ENCODE peak calls at places on chromosomes 12 and 14, in ten cellular contexts. X is H9, A is psoas muscle, Z is PC-9, Q is foreskin keratinocyte, M is adrenal gland, T is HCT116, L is heart left ventricle, B is sigmoid colon, H is HepG2. F is an unnamed sample.

GRCh38 chr12:50057896-50058670 is 687 bp downstream of the ASIC1 start:
- DNase-seq in T (no peak), Q (no peak), H (no peak), Z (no peak), B (no peak), L (no peak), A (no peak), M (no peak), X (peak), F (no peak)

GRCh38 chr12:67220065-67220464 is 49.1 kb upstream of the CAND1 start:
- DNase-seq in H (peak), M (peak), T (peak), B (no peak), L (no peak), A (no peak), Z (no peak), Q (no peak), X (peak), F (peak)

GRCh38 chr12:119393685-119394084 is 59.2 kb downstream of the CCDC60 start:
- DNase-seq in T (no peak), B (no peak), X (no peak), M (no peak), L (no peak), H (no peak), Q (no peak), A (no peak), Z (no peak), F (no peak)

GRCh38 chr12:116879509-116880212 is 1.6 kb downstream of the HRK start:
- DNase-seq in M (no peak), T (no peak), L (no peak), Q (no peak), A (no peak), X (peak), H (no peak), Z (peak), B (no peak), F (no peak)

GRCh38 chr14:53979747-53980642 is 23.4 kb upstream of the BMP4 start:
- DNase-seq in Z (peak), A (peak), Q (no peak), H (peak), L (peak), X (peak), T (no peak), B (peak), M (peak), F (no peak)

GRCh38 chr14:98489115-98489514 is 782.9 kb downstream of the BCL11B start:
- DNase-seq in M (no peak), B (no peak), H (no peak), Q (no peak), X (no peak), Z (no peak), T (no peak), A (no peak), L (no peak), F (no peak)

GRCh38 chr14:29900609-29901350 is 26.9 kb downstream of the PRKD1 start:
- DNase-seq in M (no peak), Z (no peak), L (no peak), Q (no peak), X (no peak), T (no peak), B (no peak), A (no peak), H (no peak), F (no peak)

GRCh38 chr12:71731439-71732356 is 23.0 kb upstream of the RAB21 start:
- DNase-seq in B (no peak), L (no peak), X (peak), Z (no peak), Q (no peak), M (no peak), H (peak), T (no peak), A (no peak), F (peak)

GRCh38 chr14:52553002-52553670 is 500 bp downstream of the GPR137C start:
- DNase-seq in H (no peak), A (peak), T (no peak), Q (peak), X (peak), B (peak), L (peak), Z (no peak), M (peak), F (peak)

GRCh38 chr14:81302613-81303012 is 81.9 kb upstream of the GTF2A1 start:
- DNase-seq in A (no peak), X (no peak), H (peak), Q (no peak), M (no peak), T (peak), L (no peak), Z (no peak), B (no peak), F (peak)

GRCh38 chr12:91178801-91179200 is 3.8 kb downstream of the DCN start:
- DNase-seq in M (no peak), A (no peak), L (no peak), B (no peak), Z (no peak), H (no peak), T (no peak), X (no peak), Q (no peak), F (no peak)

GRCh38 chr12:91179315-91179714 is 3.3 kb downstream of the DCN start:
- DNase-seq in H (no peak), A (no peak), X (no peak), T (no peak), Z (no peak), Q (no peak), M (no peak), L (no peak), B (no peak), F (no peak)

GRCh38 chr12:91181053-91181452 is 1.6 kb downstream of the DCN start:
- DNase-seq in B (no peak), M (no peak), L (no peak), H (no peak), Z (no peak), T (no peak), Q (no peak), A (no peak), X (no peak), F (no peak)

GRCh38 chr12:91180577-91180976 is 2.0 kb downstream of the DCN start:
- DNase-seq in T (no peak), M (no peak), A (no peak), Z (no peak), B (no peak), H (no peak), L (no peak), X (no peak), Q (no peak), F (no peak)

GRCh38 chr12:91180162-91180561 is 2.5 kb downstream of the DCN start:
- DNase-seq in B (no peak), H (no peak), M (no peak), Q (no peak), T (no peak), Z (no peak), A (no peak), L (no peak), X (no peak), F (no peak)
- H3K27ac ChIP-seq in B (peak), H (no peak), M (peak), Q (peak), T (no peak), Z (no peak), A (no peak), L (peak), X (no peak), F (no peak)

DNA sequence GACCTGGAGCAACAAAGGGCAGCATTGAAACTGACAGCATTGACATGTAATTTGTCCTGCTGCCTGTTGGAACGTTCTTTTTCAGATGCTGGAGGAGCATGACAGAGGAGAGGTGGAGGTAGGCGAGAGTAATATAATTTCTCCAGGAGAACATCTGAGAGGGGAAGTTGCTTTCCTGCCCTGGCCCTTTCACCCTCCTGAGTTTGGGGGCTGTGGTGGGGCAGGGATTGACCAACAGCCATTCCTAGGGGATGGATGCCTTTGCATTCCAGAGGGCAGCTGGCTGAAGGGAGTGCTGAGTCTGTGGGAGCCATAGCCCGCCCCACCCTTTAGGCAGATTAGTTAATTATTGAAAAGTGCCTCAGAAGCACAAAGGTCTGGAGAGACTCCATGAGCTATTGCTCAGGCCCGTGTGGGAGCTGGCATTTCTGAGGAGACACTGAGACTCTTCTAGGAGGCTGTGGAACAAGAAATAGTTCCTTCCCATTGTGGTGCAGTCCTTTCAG is 73.5 kb downstream of the ARF6 start:
- DNase-seq in Q (no peak), B (no peak), M (no peak), Z (no peak), X (no peak), L (no peak), A (no peak), H (peak), T (no peak), F (peak)
- TF ChIP-seq CTCF in Q (peak), B (no peak), M (no peak), Z (no peak), X (no peak), L (no peak), A (no peak), H (no peak), T (no peak), F (no peak)

DNA sequence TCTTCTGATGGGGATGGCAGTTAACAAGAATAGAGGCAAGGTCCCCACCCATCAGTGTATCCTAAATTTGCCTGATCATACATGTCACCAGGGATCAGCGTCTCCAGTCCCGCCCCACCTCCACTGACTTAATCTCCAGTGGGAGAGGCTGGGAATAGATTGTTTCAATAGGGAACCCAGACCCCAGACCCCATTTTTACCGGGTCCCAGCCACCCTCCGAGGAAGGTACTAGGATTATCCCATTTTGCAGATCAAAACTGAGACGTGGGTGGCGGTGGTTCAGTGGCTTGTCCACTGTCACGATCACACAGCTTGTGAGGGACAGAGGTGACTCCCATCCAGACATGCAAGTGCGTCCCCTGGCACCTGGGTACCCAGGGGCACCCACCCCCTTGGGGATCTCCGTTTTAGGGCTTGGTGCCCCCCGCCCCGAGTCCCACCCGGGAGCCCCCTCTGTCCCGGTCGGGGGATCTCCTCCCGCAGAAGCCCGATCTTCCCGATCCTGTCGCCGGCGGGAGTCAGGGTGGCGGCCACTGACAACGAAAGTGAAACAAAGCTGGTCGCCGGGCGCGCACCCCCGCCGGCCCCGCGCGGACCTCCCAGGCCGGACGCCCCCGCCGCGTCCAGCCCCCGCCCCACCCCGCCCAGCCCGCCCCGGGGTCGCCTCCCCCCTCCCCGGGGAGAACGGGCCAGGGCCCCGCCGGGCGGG is 523 bp downstream of the WSB2 start:
- DNase-seq in T (no peak), A (peak), B (peak), Z (no peak), M (peak), H (no peak), X (peak), L (peak), Q (no peak), F (peak)
- H3K27ac ChIP-seq in T (peak), A (peak), B (peak), Z (peak), M (peak), H (peak), X (no peak), L (peak), Q (peak), F (peak)

GRCh38 chr12:46798056-46798455 is 27.7 kb downstream of the SLC38A4 start:
- DNase-seq in L (no peak), A (no peak), X (no peak), Z (no peak), B (no peak), M (no peak), Q (no peak), H (peak), T (no peak), F (no peak)

GRCh38 chr12:46794593-46795190 is 31.1 kb downstream of the SLC38A4 start:
- DNase-seq in B (no peak), A (no peak), X (no peak), T (no peak), H (no peak), Z (no peak), Q (no peak), L (no peak), M (no peak), F (no peak)

GRCh38 chr12:46792925-46793324 is 32.9 kb downstream of the SLC38A4 start:
- DNase-seq in Q (no peak), X (no peak), L (no peak), B (no peak), H (no peak), M (no peak), Z (no peak), A (no peak), T (no peak), F (no peak)

GRCh38 chr12:46798648-46799047 is 27.1 kb downstream of the SLC38A4 start:
- DNase-seq in L (no peak), T (no peak), Q (no peak), X (no peak), A (no peak), H (no peak), Z (no peak), B (no peak), M (no peak), F (no peak)

DNA sequence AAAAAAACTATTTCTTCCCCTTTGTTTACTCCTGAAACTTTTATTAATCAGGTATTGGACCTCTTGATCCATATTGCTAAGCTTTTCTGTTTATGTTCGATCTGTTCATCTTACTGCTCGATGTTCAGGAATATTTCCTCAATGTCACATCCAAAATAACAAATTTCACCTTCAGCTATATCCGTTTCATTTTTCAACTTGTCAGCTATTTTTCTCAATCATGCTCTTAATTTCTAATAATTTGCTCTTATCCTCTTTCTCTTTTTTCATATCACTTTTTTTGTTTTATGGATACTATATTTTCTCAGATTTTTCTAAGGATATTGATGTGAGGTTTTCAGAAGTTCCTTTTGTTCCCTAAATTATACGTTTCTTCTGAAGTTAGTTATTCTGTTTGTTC is 29.8 kb downstream of the SLC38A4 start:
- DNase-seq in B (no peak), H (no peak), M (no peak), A (no peak), Z (no peak), X (no peak), Q (no peak), L (no peak), T (no peak), F (no peak)
- TF ChIP-seq CTCF in B (no peak), H (no peak), M (no peak), A (no peak), Z (no peak), X (no peak), Q (no peak), L (no peak), T (no peak), F (no peak)

DNA sequence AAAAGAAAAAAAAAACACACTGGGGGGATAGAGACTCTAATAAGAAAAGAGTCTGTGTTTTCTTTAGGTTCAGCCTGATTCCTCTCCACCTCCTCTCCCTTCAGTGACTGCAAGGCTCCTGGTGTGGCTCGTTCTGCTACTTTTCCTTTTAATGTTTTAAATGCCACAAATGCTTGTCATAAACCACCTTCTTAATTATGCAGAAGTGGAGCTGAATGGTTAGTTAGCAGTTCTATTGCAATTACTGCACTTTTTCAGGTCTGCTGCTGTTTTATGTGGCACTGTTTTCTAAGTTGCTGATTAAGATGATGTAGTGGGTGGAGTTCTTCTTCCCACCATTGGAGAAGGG is 878.1 kb downstream of the DIO2 start:
- DNase-seq in H (no peak), X (no peak), B (no peak), M (no peak), T (no peak), A (no peak), Z (no peak), Q (no peak), L (no peak), F (no peak)
- H3K27ac ChIP-seq in H (no peak), X (no peak), B (peak), M (no peak), T (no peak), A (no peak), Z (no peak), Q (no peak), L (no peak), F (no peak)

DNA sequence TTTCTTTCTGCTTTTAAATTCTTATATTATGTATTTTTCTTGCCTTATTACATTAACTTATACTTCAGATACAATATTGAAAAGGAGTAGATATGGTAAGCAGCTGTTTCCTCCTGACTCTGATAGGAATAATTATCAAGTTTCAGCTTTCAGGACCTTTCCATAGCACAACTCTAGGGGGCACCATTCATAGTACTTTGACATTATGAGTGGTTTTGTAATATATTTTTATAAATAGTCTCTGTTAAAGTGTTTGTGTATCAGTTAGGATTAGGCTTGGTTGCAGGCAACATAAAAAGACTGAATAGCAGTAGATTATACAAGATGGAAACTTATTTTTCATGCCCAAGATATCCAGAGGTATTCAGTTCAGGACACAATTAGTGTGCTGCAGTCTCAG is 27.9 kb upstream of the PARP11 start:
- DNase-seq in Q (no peak), Z (no peak), H (no peak), B (no peak), L (no peak), A (no peak), M (no peak), X (no peak), T (no peak), F (no peak)
- TF ChIP-seq CTCF in Q (peak), Z (no peak), H (no peak), B (no peak), L (no peak), A (no peak), M (no peak), X (peak), T (peak), F (no peak)

DNA sequence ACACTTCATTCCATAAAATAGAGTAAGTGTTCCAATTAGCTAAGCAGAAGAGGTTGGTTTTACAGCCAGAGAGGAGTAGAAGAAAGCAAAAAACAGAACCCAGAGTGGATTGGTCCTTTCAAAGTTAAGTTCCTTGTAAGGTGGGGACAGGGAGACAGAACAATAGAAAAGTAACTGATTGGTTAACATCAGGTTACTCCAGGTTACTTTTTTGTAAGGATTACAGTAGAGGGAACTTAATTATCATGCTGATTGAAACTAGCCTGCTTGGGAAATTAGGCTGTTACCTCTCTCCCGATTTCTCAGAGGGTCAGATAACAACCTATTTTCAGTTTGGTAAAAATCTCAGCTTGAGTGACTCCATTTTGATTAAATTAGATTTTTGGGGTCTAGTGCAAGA is 11.5 kb downstream of the SOCS2 start:
- DNase-seq in H (no peak), A (no peak), L (no peak), B (no peak), Q (no peak), Z (no peak), M (no peak), X (no peak), T (no peak), F (no peak)
- H3K27ac ChIP-seq in H (no peak), A (no peak), L (no peak), B (no peak), Q (no peak), Z (no peak), M (no peak), X (no peak), T (no peak), F (no peak)

GRCh38 chr14:58808828-58809227 is 171.1 kb downstream of the DACT1 start:
- DNase-seq in H (no peak), L (no peak), A (no peak), Q (no peak), M (peak), T (no peak), Z (no peak), X (no peak), B (no peak), F (no peak)

GRCh38 chr14:58812050-58812690 is 174.4 kb downstream of the DACT1 start:
- DNase-seq in X (no peak), M (no peak), A (no peak), L (no peak), Q (no peak), T (no peak), H (no peak), Z (no peak), B (no peak), F (no peak)

GRCh38 chr14:58805605-58806358 is 168.0 kb downstream of the DACT1 start:
- DNase-seq in T (no peak), B (no peak), A (no peak), Z (no peak), Q (no peak), H (no peak), L (no peak), X (no peak), M (no peak), F (no peak)

GRCh38 chr14:58807271-58807670 is 169.5 kb downstream of the DACT1 start:
- DNase-seq in L (no peak), X (no peak), B (no peak), T (no peak), Z (no peak), M (no peak), A (no peak), H (no peak), Q (no peak), F (no peak)

GRCh38 chr14:58809520-58809919 is 171.8 kb downstream of the DACT1 start:
- DNase-seq in T (no peak), A (no peak), H (no peak), X (no peak), B (no peak), Z (no peak), Q (no peak), L (no peak), M (no peak), F (no peak)
- TF ChIP-seq CTCF in T (no peak), A (no peak), H (no peak), X (no peak), B (no peak), Z (no peak), Q (no peak), L (no peak), M (no peak), F (no peak)